ENCODE peak calls at places on chromosomes 11 and 22, in eight cellular contexts. One of them, this sample, is unnamed.

GRCh38 chr11:86523738-86524602 is 148.4 kb downstream of the ME3 start:
- DNase-seq in ovary: peak
- DNase-seq in spleen: no peak
- DNase-seq in suprapubic skin: no peak
- DNase-seq in AG10803: peak
- DNase-seq in astrocyte of the spinal cord: peak
- DNase-seq in upper lobe of left lung: no peak
- DNase-seq in epithelial cell of esophagus: peak
- DNase-seq in this sample: peak

GRCh38 chr22:48489551-48490512 is 1337.8 kb downstream of the BRD1 start:
- DNase-seq in ovary: no peak
- DNase-seq in spleen: peak
- DNase-seq in suprapubic skin: peak
- DNase-seq in AG10803: peak
- DNase-seq in astrocyte of the spinal cord: peak
- DNase-seq in upper lobe of left lung: peak
- DNase-seq in epithelial cell of esophagus: no peak
- DNase-seq in this sample: no peak

GRCh38 chr11:77147668-77148321 is 19.7 kb downstream of the MYO7A start:
- DNase-seq in ovary: no peak
- DNase-seq in spleen: no peak
- DNase-seq in suprapubic skin: no peak
- DNase-seq in AG10803: no peak
- DNase-seq in astrocyte of the spinal cord: peak
- DNase-seq in upper lobe of left lung: peak
- DNase-seq in epithelial cell of esophagus: peak
- DNase-seq in this sample: no peak

GRCh38 chr11:124108158-124108557 is 7.1 kb upstream of the VWA5A start:
- DNase-seq in ovary: no peak
- DNase-seq in spleen: no peak
- DNase-seq in suprapubic skin: no peak
- DNase-seq in AG10803: no peak
- DNase-seq in astrocyte of the spinal cord: peak
- DNase-seq in upper lobe of left lung: no peak
- DNase-seq in epithelial cell of esophagus: peak
- DNase-seq in this sample: peak

GRCh38 chr11:94658386-94658785 is 91.2 kb downstream of the PIWIL4 start:
- DNase-seq in ovary: no peak
- DNase-seq in spleen: no peak
- DNase-seq in suprapubic skin: no peak
- DNase-seq in AG10803: no peak
- DNase-seq in astrocyte of the spinal cord: no peak
- DNase-seq in upper lobe of left lung: no peak
- DNase-seq in epithelial cell of esophagus: no peak
- DNase-seq in this sample: no peak

GRCh38 chr11:122697636-122698167 is 42.2 kb downstream of the UBASH3B start:
- DNase-seq in ovary: no peak
- DNase-seq in spleen: no peak
- DNase-seq in suprapubic skin: no peak
- DNase-seq in AG10803: peak
- DNase-seq in astrocyte of the spinal cord: peak
- DNase-seq in upper lobe of left lung: no peak
- DNase-seq in epithelial cell of esophagus: peak
- DNase-seq in this sample: peak

GRCh38 chr11:114081641-114082414 is 22.3 kb downstream of the ZBTB16 start:
- DNase-seq in ovary: no peak
- DNase-seq in spleen: no peak
- DNase-seq in suprapubic skin: no peak
- DNase-seq in AG10803: no peak
- DNase-seq in astrocyte of the spinal cord: peak
- DNase-seq in upper lobe of left lung: no peak
- DNase-seq in epithelial cell of esophagus: no peak
- DNase-seq in this sample: peak

GRCh38 chr11:83280256-83280655 is 5.9 kb downstream of the CCDC90B start:
- DNase-seq in ovary: no peak
- DNase-seq in spleen: no peak
- DNase-seq in suprapubic skin: no peak
- DNase-seq in AG10803: peak
- DNase-seq in astrocyte of the spinal cord: peak
- DNase-seq in upper lobe of left lung: no peak
- DNase-seq in epithelial cell of esophagus: no peak
- DNase-seq in this sample: no peak

GRCh38 chr22:19495562-19496323 is 16.0 kb downstream of the CDC45 start:
- DNase-seq in ovary: no peak
- DNase-seq in spleen: no peak
- DNase-seq in suprapubic skin: no peak
- DNase-seq in AG10803: peak
- DNase-seq in astrocyte of the spinal cord: no peak
- DNase-seq in upper lobe of left lung: no peak
- DNase-seq in epithelial cell of esophagus: peak
- DNase-seq in this sample: peak

GRCh38 chr11:116413861-116414260 is 358.9 kb downstream of the BUD13 start:
- DNase-seq in ovary: no peak
- DNase-seq in spleen: no peak
- DNase-seq in suprapubic skin: no peak
- DNase-seq in AG10803: no peak
- DNase-seq in astrocyte of the spinal cord: no peak
- DNase-seq in upper lobe of left lung: no peak
- DNase-seq in epithelial cell of esophagus: no peak
- DNase-seq in this sample: no peak

GRCh38 chr22:25153961-25154685 is 45.5 kb upstream of the CRYBB3 start:
- DNase-seq in ovary: no peak
- DNase-seq in spleen: no peak
- DNase-seq in suprapubic skin: peak
- DNase-seq in AG10803: peak
- DNase-seq in astrocyte of the spinal cord: peak
- DNase-seq in upper lobe of left lung: no peak
- DNase-seq in epithelial cell of esophagus: peak
- DNase-seq in this sample: peak

GRCh38 chr11:117973446-117973922 is 12.7 kb upstream of the IL10RA start:
- DNase-seq in ovary: no peak
- DNase-seq in spleen: no peak
- DNase-seq in suprapubic skin: no peak
- DNase-seq in AG10803: no peak
- DNase-seq in astrocyte of the spinal cord: no peak
- DNase-seq in upper lobe of left lung: no peak
- DNase-seq in epithelial cell of esophagus: no peak
- DNase-seq in this sample: no peak

GRCh38 chr11:11252403-11252802 is 100.6 kb downstream of the CSNK2A3 start:
- DNase-seq in ovary: no peak
- DNase-seq in spleen: no peak
- DNase-seq in suprapubic skin: no peak
- DNase-seq in AG10803: no peak
- DNase-seq in astrocyte of the spinal cord: no peak
- DNase-seq in upper lobe of left lung: peak
- DNase-seq in epithelial cell of esophagus: no peak
- DNase-seq in this sample: no peak

GRCh38 chr11:108890482-108891092 is 225.7 kb downstream of the DDX10 start:
- DNase-seq in ovary: no peak
- DNase-seq in spleen: no peak
- DNase-seq in suprapubic skin: no peak
- DNase-seq in AG10803: no peak
- DNase-seq in astrocyte of the spinal cord: no peak
- DNase-seq in upper lobe of left lung: no peak
- DNase-seq in epithelial cell of esophagus: no peak
- DNase-seq in this sample: no peak

DNA sequence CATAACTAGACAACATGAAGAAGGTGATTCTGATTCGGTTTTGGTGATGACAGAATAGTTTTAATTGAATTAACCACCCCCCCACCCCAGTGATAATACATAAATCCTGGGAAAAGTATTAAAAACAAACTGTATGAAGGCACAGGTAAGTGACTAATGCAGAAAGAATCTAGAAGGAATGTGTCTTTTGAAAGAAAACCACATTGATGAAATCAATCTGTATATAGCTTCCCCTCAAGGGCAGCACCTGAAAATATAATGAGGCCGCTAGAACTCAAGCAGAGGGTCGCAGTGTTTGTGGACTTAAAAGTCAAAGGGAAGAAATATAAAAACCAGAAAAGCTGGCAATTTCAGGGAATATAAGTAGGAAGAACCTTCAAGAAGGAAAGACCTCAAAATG is 580.5 kb upstream of the CHORDC1 start:
- DNase-seq in ovary: no peak
- DNase-seq in spleen: no peak
- DNase-seq in suprapubic skin: no peak
- DNase-seq in AG10803: no peak
- DNase-seq in astrocyte of the spinal cord: no peak
- DNase-seq in upper lobe of left lung: no peak
- DNase-seq in epithelial cell of esophagus: peak
- DNase-seq in this sample: no peak
- H3K4me3 ChIP-seq in ovary: no peak
- H3K4me3 ChIP-seq in spleen: no peak
- H3K4me3 ChIP-seq in suprapubic skin: no peak
- H3K4me3 ChIP-seq in AG10803: no peak
- H3K4me3 ChIP-seq in astrocyte of the spinal cord: no peak
- H3K4me3 ChIP-seq in upper lobe of left lung: no peak
- H3K4me3 ChIP-seq in epithelial cell of esophagus: no peak
- H3K4me3 ChIP-seq in this sample: no peak

DNA sequence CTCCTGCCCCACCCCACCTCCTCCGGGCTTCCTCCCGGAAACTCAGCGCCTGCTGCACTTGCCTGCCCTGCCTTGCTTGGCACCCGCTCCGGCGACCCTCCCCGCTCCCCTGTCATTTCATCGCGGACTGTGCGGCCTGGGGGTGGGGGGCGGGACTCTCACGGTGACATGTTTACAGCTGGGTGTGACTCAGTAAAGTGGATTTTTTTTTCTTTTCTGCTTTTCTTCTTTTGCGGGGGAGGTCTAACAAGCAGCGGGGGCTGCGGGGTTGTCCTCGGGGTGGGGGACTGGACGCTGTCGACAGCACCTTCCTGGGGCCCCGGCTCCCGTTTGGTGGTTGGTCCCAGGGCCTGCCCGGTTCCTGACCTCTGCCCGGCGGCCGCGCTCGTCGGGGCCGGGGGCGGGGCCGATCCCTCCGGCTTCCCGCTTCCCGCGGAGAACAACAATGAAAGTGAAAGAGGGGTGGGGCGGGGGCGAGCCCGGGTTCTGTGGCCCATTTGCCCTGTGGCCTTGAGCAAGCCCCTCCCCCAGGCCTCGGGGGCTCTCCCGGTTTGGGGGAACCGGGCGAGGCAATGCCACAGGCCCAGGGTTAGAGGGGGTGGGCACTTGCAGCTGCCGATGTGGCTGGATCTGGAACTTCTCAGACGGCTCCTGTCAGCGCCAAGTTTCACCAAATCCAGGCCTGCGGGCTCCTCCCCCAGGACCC is 976 bp upstream of the MDK start:
- DNase-seq in ovary: peak
- DNase-seq in spleen: peak
- DNase-seq in suprapubic skin: no peak
- DNase-seq in AG10803: peak
- DNase-seq in astrocyte of the spinal cord: peak
- DNase-seq in upper lobe of left lung: peak
- DNase-seq in epithelial cell of esophagus: no peak
- DNase-seq in this sample: no peak
- TF ChIP-seq CTCF in ovary: no peak
- TF ChIP-seq CTCF in spleen: no peak
- TF ChIP-seq CTCF in suprapubic skin: no peak
- TF ChIP-seq CTCF in AG10803: no peak
- TF ChIP-seq CTCF in astrocyte of the spinal cord: no peak
- TF ChIP-seq CTCF in upper lobe of left lung: no peak
- TF ChIP-seq CTCF in epithelial cell of esophagus: no peak
- TF ChIP-seq CTCF in this sample: no peak

GRCh38 chr11:93053864-93054263 is 84.4 kb downstream of the MTNR1B start:
- DNase-seq in ovary: no peak
- DNase-seq in spleen: no peak
- DNase-seq in suprapubic skin: no peak
- DNase-seq in AG10803: no peak
- DNase-seq in astrocyte of the spinal cord: no peak
- DNase-seq in upper lobe of left lung: no peak
- DNase-seq in epithelial cell of esophagus: no peak
- DNase-seq in this sample: no peak

GRCh38 chr11:93054881-93055280 is 85.4 kb downstream of the MTNR1B start:
- DNase-seq in ovary: no peak
- DNase-seq in spleen: no peak
- DNase-seq in suprapubic skin: no peak
- DNase-seq in AG10803: peak
- DNase-seq in astrocyte of the spinal cord: peak
- DNase-seq in upper lobe of left lung: no peak
- DNase-seq in epithelial cell of esophagus: peak
- DNase-seq in this sample: peak

GRCh38 chr11:93051181-93051580 is 81.7 kb downstream of the MTNR1B start:
- DNase-seq in ovary: no peak
- DNase-seq in spleen: no peak
- DNase-seq in suprapubic skin: no peak
- DNase-seq in AG10803: peak
- DNase-seq in astrocyte of the spinal cord: peak
- DNase-seq in upper lobe of left lung: no peak
- DNase-seq in epithelial cell of esophagus: peak
- DNase-seq in this sample: peak

GRCh38 chr11:93049740-93050139 is 80.3 kb downstream of the MTNR1B start:
- DNase-seq in ovary: no peak
- DNase-seq in spleen: no peak
- DNase-seq in suprapubic skin: no peak
- DNase-seq in AG10803: no peak
- DNase-seq in astrocyte of the spinal cord: no peak
- DNase-seq in upper lobe of left lung: no peak
- DNase-seq in epithelial cell of esophagus: no peak
- DNase-seq in this sample: no peak

DNA sequence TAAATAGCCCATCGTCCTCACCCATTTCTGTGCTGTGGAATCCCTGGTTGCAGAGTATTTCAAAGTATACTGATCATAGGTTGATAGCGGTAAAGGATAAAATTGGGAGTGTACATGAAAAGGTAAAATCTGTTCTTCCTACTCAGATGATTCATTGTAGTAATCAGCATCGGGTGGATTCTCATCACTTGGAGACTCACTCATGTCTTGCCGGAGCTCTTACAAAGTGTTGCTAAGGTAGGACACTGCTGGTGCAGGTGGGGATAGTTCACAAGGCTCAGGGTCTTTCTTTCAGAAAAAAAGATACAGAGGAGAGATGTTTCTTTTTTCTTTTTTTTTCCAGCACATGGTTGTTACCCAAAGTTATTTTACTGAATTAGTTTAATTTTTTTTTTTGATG is 84.8 kb downstream of the MTNR1B start:
- DNase-seq in ovary: no peak
- DNase-seq in spleen: no peak
- DNase-seq in suprapubic skin: no peak
- DNase-seq in AG10803: no peak
- DNase-seq in astrocyte of the spinal cord: peak
- DNase-seq in upper lobe of left lung: no peak
- DNase-seq in epithelial cell of esophagus: peak
- DNase-seq in this sample: no peak
- H3K4me3 ChIP-seq in ovary: no peak
- H3K4me3 ChIP-seq in spleen: no peak
- H3K4me3 ChIP-seq in suprapubic skin: no peak
- H3K4me3 ChIP-seq in AG10803: no peak
- H3K4me3 ChIP-seq in astrocyte of the spinal cord: no peak
- H3K4me3 ChIP-seq in upper lobe of left lung: no peak
- H3K4me3 ChIP-seq in epithelial cell of esophagus: no peak
- H3K4me3 ChIP-seq in this sample: no peak

DNA sequence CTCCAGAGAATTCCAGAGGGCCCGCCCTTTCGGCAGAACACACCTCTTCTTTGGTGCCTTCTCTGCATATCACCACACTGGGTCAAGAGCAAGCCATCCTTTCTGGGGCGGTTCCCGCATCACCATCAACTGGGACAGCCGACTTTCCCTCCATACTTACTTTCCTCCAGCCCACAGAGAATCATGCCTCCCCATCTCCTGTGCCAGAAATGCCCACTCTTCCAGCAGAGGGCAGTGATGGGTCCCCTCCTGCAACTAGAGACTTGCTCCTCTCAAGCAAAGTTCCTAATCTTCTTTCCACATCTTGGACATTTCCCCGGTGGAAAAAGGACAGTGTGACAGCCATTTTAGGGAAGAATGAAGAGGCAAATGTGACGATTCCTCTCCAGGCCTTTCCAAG is 157.7 kb downstream of the C11orf91 start:
- DNase-seq in ovary: peak
- DNase-seq in spleen: no peak
- DNase-seq in suprapubic skin: no peak
- DNase-seq in AG10803: peak
- DNase-seq in astrocyte of the spinal cord: peak
- DNase-seq in upper lobe of left lung: no peak
- DNase-seq in epithelial cell of esophagus: peak
- DNase-seq in this sample: peak
- TF ChIP-seq CTCF in ovary: no peak
- TF ChIP-seq CTCF in spleen: peak
- TF ChIP-seq CTCF in suprapubic skin: peak
- TF ChIP-seq CTCF in AG10803: peak
- TF ChIP-seq CTCF in astrocyte of the spinal cord: peak
- TF ChIP-seq CTCF in upper lobe of left lung: peak
- TF ChIP-seq CTCF in epithelial cell of esophagus: peak
- TF ChIP-seq CTCF in this sample: peak